ENCODE peak calls at places on chromosome 10, in six cellular contexts. J is prostate gland; P is PC-9; W is mesendoderm; C is CD8-positive, alpha-beta T cell; X is keratinocyte. S is an unnamed sample.

GRCh38 chr10:61271127-61271780 is 181.9 kb downstream of the TMEM26 start:
- DNase-seq in J (no peak), P (no peak), W (peak; percentile 64), C (no peak), X (no peak), S (no peak)

GRCh38 chr10:29158066-29158465 is 130.8 kb upstream of the LYZL1 start:
- DNase-seq in J (no peak), P (no peak), W (no peak), C (no peak), X (no peak), S (no peak)

GRCh38 chr10:45373003-45373782 is 823 bp upstream of the ALOX5 start:
- DNase-seq in J (no peak), P (peak; percentile 37), W (peak; percentile 51), C (no peak), X (no peak), S (no peak)

GRCh38 chr10:120948889-120949382 is 97.8 kb downstream of the WDR11 start:
- DNase-seq in J (no peak), P (no peak), W (peak; percentile 79), C (peak; percentile 25), X (no peak), S (peak; percentile 6)

GRCh38 chr10:129872001-129872400 is 92.1 kb downstream of the EBF3 start:
- DNase-seq in J (no peak), P (no peak), W (peak; percentile 50), C (no peak), X (no peak), S (no peak)

GRCh38 chr10:24814568-24815313 is 91.1 kb upstream of the ARHGAP21 start:
- DNase-seq in J (no peak), P (peak; percentile 85), W (no peak), C (no peak), X (peak; percentile 61), S (no peak)

GRCh38 chr10:5159126-5159525 is 25.8 kb downstream of the AKR1C8 start:
- DNase-seq in J (no peak), P (no peak), W (no peak), C (no peak), X (no peak), S (no peak)

GRCh38 chr10:94397549-94398370 is 4.6 kb upstream of the TBC1D12 start:
- DNase-seq in J (no peak), P (peak; percentile 8), W (peak; percentile 86), C (no peak), X (no peak), S (no peak)

GRCh38 chr10:69407621-69408301 is 9.0 kb downstream of the TACR2 start:
- DNase-seq in J (no peak), P (no peak), W (peak; percentile 70), C (no peak), X (no peak), S (no peak)

GRCh38 chr10:132394201-132394811 is 2.7 kb upstream of the PWWP2B start:
- DNase-seq in J (no peak), P (no peak), W (no peak), C (peak; percentile 26), X (no peak), S (no peak)

GRCh38 chr10:69303632-69304035 is 25.3 kb downstream of the HK1 start:
- DNase-seq in J (no peak), P (no peak), W (no peak), C (no peak), X (no peak), S (no peak)

GRCh38 chr10:121182219-121182618 is 331.1 kb downstream of the WDR11 start:
- DNase-seq in J (no peak), P (no peak), W (no peak), C (no peak), X (no peak), S (no peak)

GRCh38 chr10:3400368-3400767 is 227.8 kb upstream of the PITRM1 start:
- DNase-seq in J (no peak), P (no peak), W (no peak), C (no peak), X (no peak), S (no peak)

GRCh38 chr10:96470108-96470743 is 43.5 kb downstream of the TLL2 start:
- DNase-seq in J (no peak), P (peak; percentile 2), W (peak; percentile 80), C (no peak), X (no peak), S (no peak)

GRCh38 chr10:106652279-106652678 is 512.2 kb downstream of the SORCS1 start:
- DNase-seq in J (no peak), P (no peak), W (no peak), C (no peak), X (no peak), S (no peak)

GRCh38 chr10:26508016-26508415 is 69.9 kb downstream of the APBB1IP start:
- DNase-seq in J (no peak), P (no peak), W (no peak), C (no peak), X (no peak), S (no peak)

GRCh38 chr10:86291616-86292340 is 74.8 kb downstream of the GRID1 start:
- DNase-seq in J (no peak), P (no peak), W (peak; percentile 35), C (no peak), X (no peak), S (no peak)

GRCh38 chr10:96627292-96627691 is 40.5 kb upstream of the TM9SF3 start:
- DNase-seq in J (no peak), P (no peak), W (no peak), C (no peak), X (no peak), S (no peak)

GRCh38 chr10:6665847-6666246 is 85.8 kb upstream of the PRKCQ start:
- DNase-seq in J (no peak), P (no peak), W (no peak), C (peak; percentile 40), X (no peak), S (peak; percentile 33)

GRCh38 chr10:124593431-124593985 is 131.9 kb downstream of the LHPP start:
- DNase-seq in J (no peak), P (no peak), W (no peak), C (no peak), X (no peak), S (no peak)

GRCh38 chr10:16957038-16957437 is 139.8 kb upstream of the RSU1 start:
- DNase-seq in J (no peak), P (no peak), W (no peak), C (no peak), X (no peak), S (no peak)

GRCh38 chr10:114017873-114018272 is 25.8 kb upstream of the ADRB1 start:
- DNase-seq in J (no peak), P (no peak), W (no peak), C (no peak), X (no peak), S (no peak)

GRCh38 chr10:15440204-15440711 is 69.2 kb upstream of the FAM171A1 start:
- DNase-seq in J (no peak), P (no peak), W (no peak), C (no peak), X (no peak), S (no peak)

GRCh38 chr10:82319558-82319957 is 444.6 kb downstream of the NRG3 start:
- DNase-seq in J (no peak), P (no peak), W (peak; percentile 23), C (no peak), X (no peak), S (no peak)

GRCh38 chr10:3622845-3623621 is 162.0 kb downstream of the KLF6 start:
- DNase-seq in J (no peak), P (peak; percentile 38), W (no peak), C (no peak), X (no peak), S (no peak)

DNA sequence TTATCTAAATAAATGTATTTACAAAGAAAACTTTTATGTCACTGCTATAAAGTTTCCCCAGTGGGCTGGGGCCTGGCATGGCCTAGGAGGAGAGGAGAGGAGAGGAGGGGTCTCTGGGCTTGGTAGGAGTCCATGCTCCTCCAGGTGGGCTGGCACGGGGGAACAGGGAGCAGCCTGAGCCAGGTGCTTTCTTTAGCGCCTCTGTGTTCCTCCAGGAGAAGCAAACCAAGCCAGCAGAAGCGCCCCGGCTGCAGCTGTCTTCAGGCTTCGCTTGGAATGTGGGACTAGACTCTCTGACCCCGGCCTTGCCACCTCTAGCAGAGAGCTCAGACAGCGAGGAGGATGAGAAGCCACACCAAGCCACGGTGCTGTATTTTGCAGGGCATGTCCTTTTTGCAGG is 10.6 kb downstream of the CALHM2 start:
- DNase-seq in J (no peak), P (no peak), W (no peak), C (no peak), X (no peak), S (no peak)
- H3K36me3 ChIP-seq in J (peaks cover 23% of the 10 kb centered on the region), P (no peaks in the 10 kb centered on the region), W (peaks cover 39% of the 10 kb centered on the region), C (peaks cover 49% of the 10 kb centered on the region), X (peaks cover 65% of the 10 kb centered on the region), S (peaks cover 82% of the 10 kb centered on the region)

DNA sequence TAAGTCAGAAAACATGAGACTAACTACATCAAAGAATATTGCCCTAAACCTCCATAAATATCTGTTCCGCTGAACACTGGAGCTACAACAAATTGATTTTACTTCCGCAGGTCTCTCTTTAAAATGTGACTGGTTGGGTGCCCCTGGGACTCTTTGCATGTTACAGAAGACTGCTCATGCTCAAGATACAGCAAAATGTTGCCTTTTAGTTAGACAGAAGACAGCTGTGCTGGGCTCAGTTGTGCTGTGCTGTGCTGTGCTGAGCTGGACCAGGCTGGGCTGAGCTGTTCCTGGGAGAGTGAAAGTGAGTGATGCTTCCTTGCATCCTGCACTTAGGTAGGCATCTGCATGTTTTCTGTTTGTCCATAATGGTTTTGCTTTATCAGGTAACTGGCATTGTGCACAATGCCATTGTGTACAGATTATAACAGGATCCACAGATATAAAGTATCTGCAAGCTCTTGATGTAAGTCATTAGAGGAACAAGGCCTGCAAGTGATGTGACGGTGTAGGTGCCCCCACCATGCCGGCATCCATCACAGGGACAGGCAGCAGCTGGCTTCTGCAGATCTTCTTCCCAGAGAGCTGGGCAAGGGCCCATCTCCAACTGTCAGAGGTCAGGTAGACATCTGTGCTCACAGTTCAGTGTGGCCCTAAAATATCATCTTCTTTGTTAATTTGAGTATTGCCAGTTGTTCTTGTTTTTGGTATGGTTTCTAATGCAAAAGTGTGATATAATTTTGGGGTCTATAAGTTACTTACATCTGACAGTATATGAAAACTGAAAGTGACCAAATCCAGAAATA is 972.5 kb upstream of the CELF2 start:
- DNase-seq in J (no peak), P (no peak), W (no peak), C (no peak), X (no peak), S (no peak)
- H3K36me3 ChIP-seq in J (no peaks in the 10 kb centered on the region), P (no peaks in the 10 kb centered on the region), W (no peaks in the 10 kb centered on the region), C (no peaks in the 10 kb centered on the region), X (no peaks in the 10 kb centered on the region), S (no peaks in the 10 kb centered on the region)

DNA sequence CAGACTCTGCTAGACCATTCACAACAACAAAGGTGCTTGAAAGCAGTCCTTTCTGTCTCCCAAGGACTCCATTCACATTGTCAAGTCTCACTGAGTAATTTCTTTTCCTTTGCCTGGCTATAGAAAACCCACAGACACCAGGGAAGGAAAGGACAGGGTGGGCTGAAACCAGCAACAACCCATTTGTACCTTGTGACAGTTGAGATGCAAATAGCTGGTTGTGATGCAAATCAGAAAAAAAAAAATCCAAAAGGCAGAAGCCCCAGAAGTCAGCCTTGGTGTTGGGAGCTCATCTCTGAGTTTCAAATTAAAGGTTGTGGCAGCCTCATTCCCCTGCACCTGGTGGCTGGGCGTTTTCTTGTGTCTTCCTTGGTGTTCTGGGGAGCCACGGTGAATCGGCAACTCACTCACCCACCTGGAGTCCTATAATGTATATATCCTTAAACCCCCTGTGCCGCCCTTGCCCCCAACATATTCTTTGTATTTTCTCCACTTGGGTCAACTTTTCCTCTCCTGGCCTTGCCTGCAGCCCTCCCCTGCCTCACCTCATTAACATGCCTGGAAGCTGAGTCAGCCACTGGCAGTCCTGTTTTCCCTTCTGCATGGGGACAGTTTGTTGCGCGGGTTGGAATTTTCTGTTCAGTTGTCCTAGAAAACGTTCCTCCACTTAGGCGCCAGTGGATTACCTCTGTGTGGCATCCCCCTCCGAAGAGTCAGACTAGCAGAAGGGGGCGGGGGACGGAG is 97.6 kb downstream of the C10orf105 start:
- DNase-seq in J (no peak), P (peak; percentile 66), W (peak; percentile 82), C (no peak), X (no peak), S (no peak)
- H3K36me3 ChIP-seq in J (no peaks in the 10 kb centered on the region), P (no peaks in the 10 kb centered on the region), W (no peaks in the 10 kb centered on the region), C (no peaks in the 10 kb centered on the region), X (no peaks in the 10 kb centered on the region), S (no peaks in the 10 kb centered on the region)

GRCh38 chr10:103089493-103089892 is 103.6 kb downstream of the NT5C2 start:
- DNase-seq in J (no peak), P (no peak), W (no peak), C (no peak), X (no peak), S (no peak)
- H3K36me3 ChIP-seq in J (peaks cover 28% of the 10 kb centered on the region), P (peaks cover 34% of the 10 kb centered on the region), W (peaks cover 14% of the 10 kb centered on the region), C (peaks cover 49% of the 10 kb centered on the region), X (peaks cover 29% of the 10 kb centered on the region), S (peaks cover 68% of the 10 kb centered on the region)